ENCODE peak calls at places on chromosome 11, in nine cellular contexts. F is tibial nerve, L is esophagus muscularis mucosa, J is transverse colon, V is GM12878, W is stomach, S is suprapubic skin, M is ovary, C is K562. K is an unnamed sample. For H3K36me3, the result is how much of the 10 kb centered on the place peaks cover.

GRCh38 chr11:126543691-126544090 is 188.2 kb downstream of the ST3GAL4 start:
- DNase-seq in F (no peak), L (no peak), J (no peak), V (no peak), W (no peak), S (no peak), M (no peak), C (no peak), K (no peak)

GRCh38 chr11:12755510-12755909 is 81.3 kb downstream of the TEAD1 start:
- DNase-seq in F (no peak), L (no peak), J (no peak), V (no peak), W (no peak), S (no peak), M (no peak), C (no peak), K (no peak)

GRCh38 chr11:11973361-11973800 is 35.0 kb downstream of the DKK3 start:
- DNase-seq in F (peak), L (no peak), J (peak), V (no peak), W (peak), S (no peak), M (peak), C (no peak), K (peak)

GRCh38 chr11:69934861-69935494 is 115.8 kb upstream of the FGF3 start:
- DNase-seq in F (no peak), L (no peak), J (no peak), V (no peak), W (no peak), S (no peak), M (no peak), C (no peak), K (peak)

GRCh38 chr11:84886344-84886743 is 740.8 kb downstream of the DLG2 start:
- DNase-seq in F (no peak), L (no peak), J (no peak), V (no peak), W (no peak), S (no peak), M (no peak), C (no peak), K (no peak)

GRCh38 chr11:8831861-8832260 is 79.1 kb upstream of the AKIP1 start:
- DNase-seq in F (no peak), L (no peak), J (no peak), V (no peak), W (no peak), S (no peak), M (no peak), C (no peak), K (peak)

GRCh38 chr11:1206391-1207271 is 16.2 kb upstream of the MUC5B start:
- DNase-seq in F (no peak), L (no peak), J (no peak), V (no peak), W (no peak), S (peak), M (no peak), C (no peak), K (peak)

GRCh38 chr11:2515401-2516275 is 70.8 kb downstream of the KCNQ1 start:
- DNase-seq in F (no peak), L (no peak), J (peak), V (no peak), W (peak), S (peak), M (peak), C (no peak), K (peak)

GRCh38 chr11:86469491-86470388 is 95.1 kb downstream of the CCDC81 start:
- DNase-seq in F (no peak), L (no peak), J (no peak), V (no peak), W (no peak), S (no peak), M (peak), C (no peak), K (no peak)

GRCh38 chr11:95863486-95864140 is 60.3 kb downstream of the MTMR2 start:
- DNase-seq in F (no peak), L (no peak), J (no peak), V (no peak), W (no peak), S (no peak), M (no peak), C (no peak), K (no peak)

GRCh38 chr11:104570088-104570701 is 328.1 kb downstream of the CASP12 start:
- DNase-seq in F (no peak), L (no peak), J (no peak), V (no peak), W (no peak), S (no peak), M (no peak), C (no peak), K (no peak)

GRCh38 chr11:47406896-47407745 is 1.3 kb upstream of the SLC39A13 start:
- DNase-seq in F (no peak), L (no peak), J (no peak), V (no peak), W (no peak), S (no peak), M (no peak), C (no peak), K (peak)

GRCh38 chr11:118398797-118399564 is 2.4 kb upstream of the ATP5MG start:
- DNase-seq in F (no peak), L (no peak), J (no peak), V (no peak), W (no peak), S (no peak), M (no peak), C (no peak), K (no peak)

GRCh38 chr11:45457649-45458048 is 171.5 kb upstream of the SYT13 start:
- DNase-seq in F (no peak), L (no peak), J (no peak), V (no peak), W (no peak), S (no peak), M (no peak), C (no peak), K (no peak)

GRCh38 chr11:128508785-128509518 is 78.4 kb downstream of the ETS1 start:
- DNase-seq in F (no peak), L (no peak), J (no peak), V (no peak), W (no peak), S (no peak), M (no peak), C (no peak), K (no peak)

DNA sequence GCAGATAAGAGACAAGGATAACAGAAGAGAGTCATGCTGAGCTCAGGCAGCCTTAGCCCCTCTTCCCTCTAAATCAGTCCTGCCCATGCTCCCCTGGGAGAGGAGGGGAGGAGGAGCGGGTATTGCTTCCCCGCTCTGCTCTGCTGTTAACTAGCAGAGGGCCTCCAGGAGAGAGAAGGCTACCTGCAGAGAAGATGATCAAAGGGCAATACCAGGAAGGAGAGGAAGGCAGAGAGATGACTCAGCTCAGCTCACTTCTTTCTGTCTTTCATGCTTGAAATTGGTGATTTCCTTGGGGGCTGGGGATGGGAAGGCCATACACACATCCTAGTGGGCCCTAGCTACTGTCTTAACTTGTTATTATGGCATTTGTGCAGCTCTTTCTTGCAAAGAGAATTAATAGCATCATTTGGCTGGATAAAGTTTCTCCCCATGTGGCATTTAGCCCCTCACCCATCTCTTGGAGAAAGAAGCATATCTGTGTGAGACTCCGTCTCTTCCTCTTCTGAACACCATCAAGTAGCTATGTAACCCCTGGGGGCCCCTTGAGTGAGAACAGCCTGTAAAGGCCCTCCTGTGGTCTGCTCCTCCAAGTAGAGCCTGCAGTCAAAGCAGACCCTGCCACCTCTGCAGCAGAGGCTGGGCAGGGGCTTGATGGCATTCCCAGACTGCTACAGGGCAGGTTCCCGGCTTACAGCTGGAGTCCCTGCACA is 33.4 kb upstream of the AMOTL1 start:
- DNase-seq in F (no peak), L (peak), J (no peak), V (no peak), W (no peak), S (no peak), M (no peak), C (no peak), K (no peak)
- TF ChIP-seq EP300 in F (no peak), L (no peak), J (no peak), V (no peak), W (no peak), S (no peak), M (no peak), C (no peak), K (no peak)

GRCh38 chr11:18312012-18312411 is 9.9 kb downstream of the HPS5 start:
- DNase-seq in F (no peak), L (no peak), J (no peak), V (no peak), W (no peak), S (no peak), M (no peak), C (no peak), K (no peak)
- H3K36me3 ChIP-seq in F (under half), L (under half), J (under half), V (under half), W (under half), S (under half), M (under half), C (half or more), K (half or more)

GRCh38 chr11:106076421-106076922 is 675 bp downstream of the KBTBD3 start:
- DNase-seq in F (peak), L (no peak), J (peak), V (no peak), W (no peak), S (no peak), M (peak), C (no peak), K (peak)

GRCh38 chr11:106082096-106082495 is 4.6 kb downstream of the AASDHPPT start:
- DNase-seq in F (no peak), L (no peak), J (no peak), V (no peak), W (no peak), S (no peak), M (no peak), C (no peak), K (no peak)

GRCh38 chr11:106077609-106078517 is at the start of gene AASDHPPT:
- DNase-seq in F (peak), L (no peak), J (no peak), V (no peak), W (peak), S (no peak), M (peak), C (peak), K (no peak)

GRCh38 chr11:106072804-106073203 is 4.3 kb downstream of the KBTBD3 start:
- DNase-seq in F (no peak), L (no peak), J (no peak), V (no peak), W (no peak), S (no peak), M (no peak), C (no peak), K (no peak)

DNA sequence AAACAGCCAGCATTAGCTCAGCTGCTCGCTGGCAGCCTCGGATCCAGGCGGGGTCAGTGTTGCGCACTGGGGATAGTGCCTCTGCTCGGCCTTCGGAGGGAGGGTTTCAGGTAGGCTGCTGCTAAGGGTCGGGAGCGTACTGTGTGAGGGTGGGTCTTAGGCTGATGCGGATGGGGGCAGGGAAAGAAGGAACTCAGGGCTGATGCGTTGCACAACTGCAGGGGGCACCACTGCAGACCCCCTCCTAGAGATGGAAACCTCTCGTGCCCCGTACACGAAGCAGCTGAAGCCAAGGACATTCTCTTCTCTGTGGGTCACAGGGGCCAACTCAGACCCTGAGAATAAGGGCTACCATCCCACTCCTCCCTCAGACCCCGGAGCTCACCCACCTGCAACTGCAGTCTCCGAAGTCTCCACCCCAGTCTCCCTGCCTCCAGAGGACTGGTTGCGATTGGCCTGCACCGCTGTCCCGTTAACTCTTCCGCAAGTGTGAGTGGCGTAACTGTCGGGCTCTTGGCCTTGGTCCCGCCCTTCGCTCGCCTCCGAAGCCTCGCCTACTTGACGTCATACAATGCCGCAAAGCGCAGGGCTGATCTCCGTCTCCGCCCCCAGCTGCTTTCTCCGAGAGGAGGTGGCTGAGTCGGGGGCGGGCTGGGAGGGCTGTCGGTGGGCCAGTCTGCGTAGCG is at the start of gene KBTBD3:
- DNase-seq in F (peak), L (peak), J (peak), V (peak), W (peak), S (peak), M (peak), C (peak), K (peak)
- TF ChIP-seq POLR2A in F (peak), L (peak), J (peak), V (peak), W (no peak), S (peak), M (peak), C (no peak), K (peak)

GRCh38 chr11:71322861-71323582 is 70.6 kb upstream of the SHANK2 start:
- DNase-seq in F (no peak), L (no peak), J (no peak), V (no peak), W (no peak), S (peak), M (no peak), C (no peak), K (peak)
- TF ChIP-seq EP300 in F (no peak), L (no peak), J (no peak), V (no peak), W (no peak), S (no peak), M (no peak), C (no peak), K (no peak)

K was measured in sigmoid colon.